ENCODE peak calls at places on chromosomes 6 and 20, in four cellular contexts. R is HepG2, H is K562, T is GM12878. Y is an unnamed sample.

GRCh38 chr20:12554416-12554815 is 454.4 kb upstream of the SPTLC3 start:
- DNase-seq in R (no peak), H (no peak), T (no peak), Y (no peak)

GRCh38 chr20:55415567-55416142 is 589.7 kb downstream of the CBLN4 start:
- DNase-seq in R (peak; percentile 21), T (no peak), H (no peak), Y (no peak)

GRCh38 chr20:59144179-59144830 is 19.3 kb upstream of the ZNF831 start:
- DNase-seq in H (no peak), T (no peak), R (no peak), Y (no peak)

GRCh38 chr20:31569163-31570020 is 35.7 kb upstream of the ID1 start:
- DNase-seq in T (no peak), H (peak; percentile 54), R (peak; percentile 72), Y (peak; percentile 48)

GRCh38 chr6:114419175-114419574 is 76.4 kb upstream of the HS3ST5 start:
- DNase-seq in T (peak; percentile 4), H (no peak), R (peak; percentile 52), Y (no peak)

GRCh38 chr6:136347847-136348246 is 58.2 kb upstream of the BCLAF1 start:
- DNase-seq in R (no peak), T (no peak), H (no peak), Y (no peak)

GRCh38 chr20:32524871-32525501 is 60.1 kb downstream of the NOL4L start:
- DNase-seq in H (no peak), R (no peak), T (no peak), Y (no peak)

GRCh38 chr6:150915868-150916267 is 50.4 kb downstream of the MTHFD1L start:
- DNase-seq in R (no peak), H (no peak), T (no peak), Y (no peak)

GRCh38 chr20:872855-873520 is 39.5 kb downstream of the FAM110A start:
- DNase-seq in H (peak; percentile 21), R (no peak), T (no peak), Y (no peak)

GRCh38 chr20:57092112-57092899 is 174.1 kb downstream of the BMP7 start:
- DNase-seq in H (peak; percentile 73), R (peak; percentile 48), T (peak; percentile 2), Y (peak; percentile 85)

GRCh38 chr6:22145823-22146379 is 150.9 kb downstream of the PRL start:
- DNase-seq in H (no peak), T (no peak), R (no peak), Y (peak; percentile 11)

GRCh38 chr20:8535403-8536003 is 403.4 kb downstream of the PLCB1 start:
- DNase-seq in R (peak; percentile 23), T (no peak), H (peak; percentile 1), Y (peak; percentile 17)
- TF ChIP-seq FOXK2 in R (no peak), T (no peak), H (no peak), Y (no peak)

DNA sequence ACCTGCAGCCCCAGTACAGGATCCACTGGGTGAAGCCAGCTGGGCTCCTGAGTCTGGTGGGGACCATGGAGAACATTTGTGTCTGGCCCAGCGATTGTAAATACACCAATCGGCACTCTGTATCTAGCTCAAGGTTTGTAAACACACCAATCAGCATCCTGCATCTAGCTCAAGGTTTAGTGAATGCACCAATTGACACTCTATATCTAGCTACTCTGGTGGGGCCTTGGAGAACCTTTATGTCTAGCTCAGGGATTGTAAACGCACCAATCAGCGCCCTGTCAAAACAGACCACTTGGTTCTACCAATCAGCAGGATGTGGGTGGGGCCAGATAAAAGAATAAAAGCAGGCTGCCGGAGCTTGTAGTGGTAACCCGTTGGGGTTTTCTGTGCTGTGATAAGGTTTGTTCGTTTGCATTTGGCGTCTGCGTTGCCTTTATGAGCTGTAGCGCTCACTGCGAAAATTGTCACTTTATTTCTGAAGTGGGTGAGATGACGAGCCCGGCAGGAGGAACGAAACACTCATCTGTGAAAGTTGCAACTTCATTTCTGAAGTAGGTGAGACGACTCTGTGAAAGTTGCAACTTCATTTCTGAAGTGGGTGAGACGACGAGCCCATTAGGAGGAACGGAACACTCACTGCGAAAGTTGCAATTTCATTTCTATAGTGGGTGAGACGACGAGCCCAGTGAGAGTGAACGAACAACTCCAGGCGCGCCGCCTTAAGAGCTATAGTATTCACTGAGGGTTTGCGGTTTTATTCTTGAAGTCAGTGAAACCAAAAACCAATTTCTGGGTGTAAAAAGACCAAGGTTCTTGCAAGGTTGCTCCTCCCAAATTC is 31.1 kb downstream of the SERPINB6 start:
- DNase-seq in R (peak; percentile 42), H (no peak), T (peak; percentile 99), Y (no peak)
- TF ChIP-seq SP1 in R (no peak), H (no peak), T (peak; percentile 39), Y (no peak)

DNA sequence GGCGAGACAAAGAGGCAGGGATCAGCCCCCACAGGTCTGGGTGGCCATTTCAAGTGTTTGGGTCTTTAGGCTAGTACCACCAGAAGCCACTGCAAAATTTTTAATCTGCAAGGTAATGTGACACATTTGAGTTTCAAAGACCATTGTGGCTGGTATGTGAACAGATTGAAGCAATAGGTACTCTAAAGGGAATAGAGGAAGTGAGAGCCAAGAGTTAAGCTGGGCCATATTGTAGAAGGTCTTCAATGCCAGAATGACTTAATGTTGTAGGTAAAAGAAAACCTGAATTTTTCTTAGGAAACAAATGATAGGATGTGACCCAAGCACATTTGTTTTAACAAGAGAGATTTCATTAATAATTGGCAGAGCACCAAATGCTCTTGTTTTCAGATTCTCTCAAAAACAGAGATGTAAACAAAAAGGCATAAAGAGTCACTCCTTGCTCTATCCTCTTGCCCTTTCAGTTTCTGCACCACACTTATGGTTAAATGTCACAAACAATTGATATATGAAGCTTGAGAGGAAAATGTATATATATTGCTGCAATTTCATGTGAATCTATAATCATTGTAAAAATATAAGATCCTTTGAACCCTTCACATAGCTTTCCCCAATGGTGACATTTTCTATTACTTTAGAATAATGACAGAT is 307.1 kb upstream of the PLN start:
- DNase-seq in R (no peak), H (no peak), T (no peak), Y (no peak)
- TF ChIP-seq FOXK2 in R (no peak), H (no peak), T (no peak), Y (no peak)

DNA sequence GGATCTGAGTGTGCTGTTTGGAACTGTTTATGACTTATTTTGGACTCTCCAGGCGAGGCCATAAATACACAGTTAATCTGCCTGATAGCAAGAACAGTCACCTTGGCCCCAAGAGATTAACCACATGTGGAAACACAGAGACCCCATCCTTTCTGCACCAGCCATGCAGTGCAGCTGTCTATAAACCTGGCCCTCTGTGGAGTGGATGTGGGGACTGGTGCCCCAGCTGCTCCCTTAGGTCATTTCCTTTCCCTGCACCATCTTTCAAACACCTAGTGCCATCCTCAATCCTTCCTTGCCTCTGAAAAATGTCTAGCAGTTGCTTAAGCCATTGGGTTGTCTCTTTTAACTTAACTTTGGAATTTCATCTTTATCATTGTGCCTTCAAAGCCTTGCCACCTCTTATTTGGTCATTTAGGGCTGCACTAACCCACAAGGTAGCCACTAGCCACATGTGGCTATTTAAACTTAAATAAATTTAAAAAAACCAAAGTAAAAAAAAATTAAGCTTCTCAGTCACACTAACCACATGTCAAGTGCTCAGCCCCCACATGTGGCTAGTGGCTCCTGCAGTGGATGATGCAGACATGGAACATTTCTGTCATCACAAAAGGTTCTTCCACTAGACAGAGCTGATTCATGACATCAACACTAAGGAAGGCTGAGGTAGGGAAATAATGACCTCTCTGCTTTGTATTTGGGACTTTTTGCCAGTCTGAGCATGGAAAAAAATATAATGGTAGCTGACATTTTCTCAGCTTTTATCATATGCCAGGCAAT is 172.8 kb upstream of the FERMT1 start:
- DNase-seq in T (no peak), R (no peak), H (no peak), Y (no peak)
- TF ChIP-seq SP1 in T (no peak), R (no peak), H (no peak), Y (no peak)

DNA sequence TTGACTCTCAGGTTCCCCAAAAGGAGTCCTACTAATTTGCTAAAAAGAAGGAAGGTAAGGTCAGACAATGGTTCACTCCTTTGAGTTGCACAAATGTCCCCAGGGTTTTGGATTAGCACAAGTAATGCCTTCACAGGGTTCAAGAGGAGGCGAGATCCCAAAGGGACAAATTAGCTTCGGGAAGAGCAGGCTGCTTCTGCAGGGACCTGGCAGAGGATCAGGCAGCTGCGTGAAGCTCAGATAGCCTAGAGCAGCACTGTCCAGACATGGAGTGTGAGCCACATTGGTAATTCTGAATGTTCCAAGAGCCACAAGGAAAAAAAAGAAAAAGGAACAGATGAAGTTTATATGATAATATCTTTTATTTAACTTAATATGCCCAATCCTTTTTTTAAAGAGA is 115.4 kb downstream of the CFAP61 start:
- DNase-seq in H (no peak), R (no peak), T (no peak), Y (no peak)
- TF ChIP-seq FOXK2 in H (no peak), R (no peak), T (no peak), Y (no peak)

GRCh38 chr20:46757754-46758678 is 48.6 kb downstream of the SLC2A10 start:
- DNase-seq in H (peak; percentile 77), T (peak; percentile 30), R (peak; percentile 59), Y (peak; percentile 67)
- TF ChIP-seq SP1 in H (no peak), T (no peak), R (no peak), Y (no peak)

GRCh38 chr20:2387180-2387577 is 6.5 kb downstream of the TGM6 start:
- DNase-seq in T (peak; percentile 21), H (peak; percentile 63), R (peak; percentile 48), Y (peak; percentile 62)
- TF ChIP-seq FOXK2 in T (no peak), H (no peak), R (no peak), Y (no peak)

GRCh38 chr20:35953411-35954199 is 697 bp downstream of the SCAND1 start:
- DNase-seq in T (no peak), R (no peak), H (peak; percentile 46), Y (peak; percentile 45)
- TF ChIP-seq SP1 in T (no peak), R (no peak), H (no peak), Y (no peak)

GRCh38 chr6:158519761-158520160 is 40.1 kb upstream of the TMEM181 start:
- DNase-seq in H (no peak), T (no peak), R (no peak), Y (no peak)

GRCh38 chr6:158522616-158523015 is 37.3 kb upstream of the TMEM181 start:
- DNase-seq in H (no peak), R (no peak), T (no peak), Y (no peak)

GRCh38 chr6:158528826-158529225 is 31.1 kb upstream of the TMEM181 start:
- DNase-seq in T (no peak), R (no peak), H (no peak), Y (no peak)

GRCh38 chr6:158521759-158522158 is 38.1 kb upstream of the TMEM181 start:
- DNase-seq in R (no peak), T (no peak), H (no peak), Y (no peak)

DNA sequence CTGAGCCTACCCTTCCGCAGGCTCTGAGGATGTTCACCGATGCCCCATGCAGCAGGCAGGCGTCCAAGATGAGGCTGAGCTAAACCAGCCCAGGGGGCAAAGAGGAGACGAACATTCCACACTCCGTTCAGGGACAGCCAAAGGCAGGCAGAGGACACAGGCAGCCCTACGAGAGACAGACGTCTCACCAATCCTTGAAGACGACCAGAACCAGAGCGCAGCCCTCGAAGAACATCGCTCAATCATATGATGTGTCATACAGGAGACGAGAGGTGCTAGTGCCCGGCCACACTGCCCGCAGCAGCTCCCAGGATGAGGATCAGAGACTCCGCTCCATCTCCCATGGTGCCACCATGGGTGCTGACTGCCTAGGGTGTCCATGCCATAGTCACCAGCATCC is 35.6 kb upstream of the TMEM181 start:
- DNase-seq in R (no peak), H (no peak), T (no peak), Y (no peak)
- TF ChIP-seq FOXK2 in R (no peak), H (no peak), T (no peak), Y (no peak)

GRCh38 chr6:96279084-96279483 is 242.5 kb upstream of the UFL1 start:
- DNase-seq in R (no peak), H (no peak), T (no peak), Y (no peak)
- TF ChIP-seq SP1 in R (no peak), H (no peak), T (no peak), Y (no peak)